ENCODE peak calls at places on chromosomes 13 and 19, in eight cellular contexts. One of them, this sample, is unnamed.

GRCh38 chr13:48775804-48776203 is 122.1 kb downstream of the CYSLTR2 start:
- DNase-seq in activated B cell treated with CpG ODN at 0.5 μM for 24 hours: no peak
- DNase-seq in left cardiac atrium: no peak
- DNase-seq in T-helper 17 cell: no peak
- DNase-seq in body of pancreas: no peak
- DNase-seq in activated CD4-positive, alpha-beta T cell treated with anti-CD3 and anti-CD28 coated beads for 36 hours: no peak
- DNase-seq in endothelial cell: no peak
- DNase-seq in osteoblast: no peak
- DNase-seq in this sample: no peak

GRCh38 chr13:38674208-38674607 is 12.7 kb upstream of the FREM2 start:
- DNase-seq in left cardiac atrium: no peak
- DNase-seq in endothelial cell: no peak
- DNase-seq in osteoblast: no peak
- DNase-seq in T-helper 17 cell: no peak
- DNase-seq in body of pancreas: no peak
- DNase-seq in activated CD4-positive, alpha-beta T cell treated with anti-CD3 and anti-CD28 coated beads for 36 hours: no peak
- DNase-seq in activated B cell treated with CpG ODN at 0.5 μM for 24 hours: no peak
- DNase-seq in this sample: no peak

GRCh38 chr19:18790566-18791314 is at the start of gene COMP:
- DNase-seq in endothelial cell: no peak
- DNase-seq in activated B cell treated with CpG ODN at 0.5 μM for 24 hours: peak; percentile 34
- DNase-seq in left cardiac atrium: no peak
- DNase-seq in T-helper 17 cell: no peak
- DNase-seq in activated CD4-positive, alpha-beta T cell treated with anti-CD3 and anti-CD28 coated beads for 36 hours: no peak
- DNase-seq in osteoblast: peak; percentile 90
- DNase-seq in body of pancreas: no peak
- DNase-seq in this sample: no peak

GRCh38 chr13:70905035-70905434 is 796.8 kb upstream of the KLHL1 start:
- DNase-seq in activated CD4-positive, alpha-beta T cell treated with anti-CD3 and anti-CD28 coated beads for 36 hours: no peak
- DNase-seq in activated B cell treated with CpG ODN at 0.5 μM for 24 hours: no peak
- DNase-seq in T-helper 17 cell: no peak
- DNase-seq in endothelial cell: no peak
- DNase-seq in body of pancreas: no peak
- DNase-seq in left cardiac atrium: no peak
- DNase-seq in osteoblast: no peak
- DNase-seq in this sample: no peak

GRCh38 chr19:55212447-55212846 is 3.1 kb upstream of the PTPRH start:
- DNase-seq in body of pancreas: no peak
- DNase-seq in activated B cell treated with CpG ODN at 0.5 μM for 24 hours: no peak
- DNase-seq in activated CD4-positive, alpha-beta T cell treated with anti-CD3 and anti-CD28 coated beads for 36 hours: peak; percentile 78
- DNase-seq in endothelial cell: no peak
- DNase-seq in osteoblast: no peak
- DNase-seq in T-helper 17 cell: no peak
- DNase-seq in left cardiac atrium: no peak
- DNase-seq in this sample: no peak

GRCh38 chr13:31824705-31825512 is 85.6 kb downstream of the RXFP2 start:
- DNase-seq in endothelial cell: no peak
- DNase-seq in osteoblast: no peak
- DNase-seq in T-helper 17 cell: no peak
- DNase-seq in activated CD4-positive, alpha-beta T cell treated with anti-CD3 and anti-CD28 coated beads for 36 hours: no peak
- DNase-seq in left cardiac atrium: no peak
- DNase-seq in activated B cell treated with CpG ODN at 0.5 μM for 24 hours: no peak
- DNase-seq in body of pancreas: no peak
- DNase-seq in this sample: no peak

GRCh38 chr19:12331211-12331941 is 2.1 kb downstream of the ZNF563 start:
- DNase-seq in osteoblast: no peak
- DNase-seq in body of pancreas: no peak
- DNase-seq in endothelial cell: no peak
- DNase-seq in left cardiac atrium: no peak
- DNase-seq in activated CD4-positive, alpha-beta T cell treated with anti-CD3 and anti-CD28 coated beads for 36 hours: peak; percentile 94
- DNase-seq in activated B cell treated with CpG ODN at 0.5 μM for 24 hours: peak; percentile 56
- DNase-seq in T-helper 17 cell: peak; percentile 12
- DNase-seq in this sample: no peak

GRCh38 chr19:3319643-3320353 is 46.6 kb upstream of the NFIC start:
- DNase-seq in activated B cell treated with CpG ODN at 0.5 μM for 24 hours: no peak
- DNase-seq in T-helper 17 cell: no peak
- DNase-seq in endothelial cell: no peak
- DNase-seq in body of pancreas: no peak
- DNase-seq in osteoblast: peak; percentile 97
- DNase-seq in left cardiac atrium: no peak
- DNase-seq in activated CD4-positive, alpha-beta T cell treated with anti-CD3 and anti-CD28 coated beads for 36 hours: no peak
- DNase-seq in this sample: no peak

GRCh38 chr19:51417107-51417806 is at the start of gene SIGLEC10:
- DNase-seq in body of pancreas: no peak
- DNase-seq in activated CD4-positive, alpha-beta T cell treated with anti-CD3 and anti-CD28 coated beads for 36 hours: peak; percentile 73
- DNase-seq in osteoblast: no peak
- DNase-seq in endothelial cell: no peak
- DNase-seq in left cardiac atrium: peak; percentile 42
- DNase-seq in T-helper 17 cell: no peak
- DNase-seq in activated B cell treated with CpG ODN at 0.5 μM for 24 hours: peak; percentile 75
- DNase-seq in this sample: peak; percentile 29

GRCh38 chr13:31046711-31047279 is 114.3 kb downstream of the TEX26 start:
- DNase-seq in activated B cell treated with CpG ODN at 0.5 μM for 24 hours: no peak
- DNase-seq in endothelial cell: no peak
- DNase-seq in osteoblast: no peak
- DNase-seq in left cardiac atrium: no peak
- DNase-seq in activated CD4-positive, alpha-beta T cell treated with anti-CD3 and anti-CD28 coated beads for 36 hours: no peak
- DNase-seq in body of pancreas: no peak
- DNase-seq in T-helper 17 cell: no peak
- DNase-seq in this sample: peak; percentile 34

GRCh38 chr19:41263042-41263849 is 926 bp upstream of the HNRNPUL1 start:
- DNase-seq in body of pancreas: peak; percentile 73
- DNase-seq in osteoblast: peak; percentile 86
- DNase-seq in activated B cell treated with CpG ODN at 0.5 μM for 24 hours: peak; percentile 62
- DNase-seq in T-helper 17 cell: peak; percentile 70
- DNase-seq in endothelial cell: peak; percentile 46
- DNase-seq in activated CD4-positive, alpha-beta T cell treated with anti-CD3 and anti-CD28 coated beads for 36 hours: peak; percentile 94
- DNase-seq in left cardiac atrium: peak; percentile 71
- DNase-seq in this sample: peak; percentile 82